ENCODE peak calls at places on chromosome 12, in nine cellular contexts. One of them, this sample, is unnamed.

GRCh38 chr12:71871116-71871515 is 31.6 kb downstream of the TBC1D15 start:
- DNase-seq in tibial nerve: no peak
- DNase-seq in A549: no peak
- DNase-seq in ovary: no peak
- DNase-seq in H1: no peak
- DNase-seq in transverse colon: no peak
- DNase-seq in GM12878: no peak
- DNase-seq in suprapubic skin: no peak
- DNase-seq in upper lobe of left lung: no peak
- DNase-seq in this sample: no peak

GRCh38 chr12:130970165-130970907 is 16.6 kb downstream of the ADGRD1 start:
- DNase-seq in tibial nerve: peak; percentile 7
- DNase-seq in A549: no peak
- DNase-seq in ovary: no peak
- DNase-seq in H1: no peak
- DNase-seq in transverse colon: no peak
- DNase-seq in GM12878: peak; percentile 68
- DNase-seq in suprapubic skin: no peak
- DNase-seq in upper lobe of left lung: no peak
- DNase-seq in this sample: no peak

GRCh38 chr12:94558612-94559011 is 91.7 kb downstream of the TMCC3 start:
- DNase-seq in tibial nerve: no peak
- DNase-seq in A549: no peak
- DNase-seq in ovary: no peak
- DNase-seq in H1: no peak
- DNase-seq in transverse colon: no peak
- DNase-seq in GM12878: no peak
- DNase-seq in suprapubic skin: no peak
- DNase-seq in upper lobe of left lung: no peak
- DNase-seq in this sample: no peak

GRCh38 chr12:47021298-47021697 is 58.1 kb upstream of the PCED1B start:
- DNase-seq in tibial nerve: no peak
- DNase-seq in A549: peak; percentile 88
- DNase-seq in ovary: no peak
- DNase-seq in H1: no peak
- DNase-seq in transverse colon: no peak
- DNase-seq in GM12878: peak; percentile 11
- DNase-seq in suprapubic skin: no peak
- DNase-seq in upper lobe of left lung: no peak
- DNase-seq in this sample: no peak

GRCh38 chr12:120290541-120291312 is 976 bp downstream of the RNU4-2 start:
- DNase-seq in tibial nerve: no peak
- DNase-seq in A549: peak; percentile 74
- DNase-seq in ovary: peak; percentile 43
- DNase-seq in H1: peak; percentile 64
- DNase-seq in transverse colon: peak; percentile 38
- DNase-seq in GM12878: no peak
- DNase-seq in suprapubic skin: peak; percentile 65
- DNase-seq in upper lobe of left lung: no peak
- DNase-seq in this sample: peak; percentile 42

GRCh38 chr12:6938353-6939186 is 5.0 kb upstream of the RNU7-1 start:
- DNase-seq in tibial nerve: no peak
- DNase-seq in A549: no peak
- DNase-seq in ovary: peak; percentile 67
- DNase-seq in H1: no peak
- DNase-seq in transverse colon: no peak
- DNase-seq in GM12878: no peak
- DNase-seq in suprapubic skin: no peak
- DNase-seq in upper lobe of left lung: peak; percentile 86
- DNase-seq in this sample: no peak

GRCh38 chr12:128698573-128698972 is 125.2 kb downstream of the SLC15A4 start:
- DNase-seq in tibial nerve: no peak
- DNase-seq in A549: no peak
- DNase-seq in ovary: no peak
- DNase-seq in H1: no peak
- DNase-seq in transverse colon: no peak
- DNase-seq in GM12878: no peak
- DNase-seq in suprapubic skin: no peak
- DNase-seq in upper lobe of left lung: no peak
- DNase-seq in this sample: no peak

GRCh38 chr12:89636054-89636775 is 72.4 kb downstream of the ATP2B1 start:
- DNase-seq in tibial nerve: no peak
- DNase-seq in A549: peak; percentile 43
- DNase-seq in ovary: no peak
- DNase-seq in H1: no peak
- DNase-seq in transverse colon: no peak
- DNase-seq in GM12878: no peak
- DNase-seq in suprapubic skin: no peak
- DNase-seq in upper lobe of left lung: no peak
- DNase-seq in this sample: no peak

DNA sequence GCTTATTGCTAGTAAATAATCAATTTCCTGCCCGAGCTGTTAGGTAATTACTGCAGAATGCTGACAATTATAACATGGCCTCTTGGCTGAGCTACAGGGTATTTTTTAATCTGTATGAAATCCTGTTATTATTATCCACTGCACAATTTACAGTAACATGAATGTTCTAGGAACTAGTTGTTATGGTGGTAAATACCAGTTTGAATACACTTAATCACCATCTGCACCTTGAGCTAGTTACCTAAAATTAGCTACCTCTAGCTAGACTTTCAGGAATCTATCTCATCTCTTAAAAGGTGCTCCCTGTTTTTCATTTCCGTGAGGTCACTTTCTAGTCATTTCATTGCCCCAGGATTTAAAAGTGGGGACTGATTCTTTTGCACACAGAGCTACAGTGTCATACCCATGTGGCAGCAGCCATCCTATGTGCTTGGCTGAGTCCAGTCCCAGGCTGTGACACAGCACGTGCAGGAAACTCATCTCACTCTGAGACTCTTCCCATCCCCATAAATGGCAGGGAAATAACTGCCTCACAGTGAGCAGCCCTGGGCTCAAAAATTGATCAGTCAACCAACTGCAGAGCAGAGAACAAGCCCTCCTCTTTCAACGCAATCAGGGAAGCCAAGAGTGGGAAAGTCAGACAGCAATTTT is 37.6 kb downstream of the DCP1B start:
- DNase-seq in tibial nerve: no peak
- DNase-seq in A549: no peak
- DNase-seq in ovary: no peak
- DNase-seq in H1: no peak
- DNase-seq in transverse colon: no peak
- DNase-seq in GM12878: no peak
- DNase-seq in suprapubic skin: no peak
- DNase-seq in upper lobe of left lung: no peak
- DNase-seq in this sample: no peak
- TF ChIP-seq CTCF in tibial nerve: no peak
- TF ChIP-seq CTCF in A549: no peak
- TF ChIP-seq CTCF in ovary: no peak
- TF ChIP-seq CTCF in H1: no peak
- TF ChIP-seq CTCF in transverse colon: no peak
- TF ChIP-seq CTCF in GM12878: no peak
- TF ChIP-seq CTCF in suprapubic skin: no peak
- TF ChIP-seq CTCF in upper lobe of left lung: no peak
- TF ChIP-seq CTCF in this sample: no peak

GRCh38 chr12:34405286-34406227 is 383.3 kb downstream of the ALG10 start:
- DNase-seq in tibial nerve: peak; percentile 1
- DNase-seq in A549: no peak
- DNase-seq in ovary: peak; percentile 4
- DNase-seq in H1: peak; percentile 6
- DNase-seq in transverse colon: peak; percentile 3
- DNase-seq in GM12878: no peak
- DNase-seq in suprapubic skin: peak; percentile 38
- DNase-seq in upper lobe of left lung: peak; percentile 67
- DNase-seq in this sample: no peak

GRCh38 chr12:34406228-34406995 is 384.1 kb downstream of the ALG10 start:
- DNase-seq in tibial nerve: peak; percentile 4
- DNase-seq in A549: no peak
- DNase-seq in ovary: peak; percentile 3
- DNase-seq in H1: no peak
- DNase-seq in transverse colon: peak; percentile 1
- DNase-seq in GM12878: no peak
- DNase-seq in suprapubic skin: peak; percentile 41
- DNase-seq in upper lobe of left lung: peak; percentile 17
- DNase-seq in this sample: peak; percentile 16

GRCh38 chr12:34403706-34404376 is 381.5 kb downstream of the ALG10 start:
- DNase-seq in tibial nerve: peak; percentile 3
- DNase-seq in A549: no peak
- DNase-seq in ovary: peak; percentile 2
- DNase-seq in H1: peak; percentile 8
- DNase-seq in transverse colon: peak; percentile 4
- DNase-seq in GM12878: no peak
- DNase-seq in suprapubic skin: peak; percentile 25
- DNase-seq in upper lobe of left lung: peak; percentile 36
- DNase-seq in this sample: peak; percentile 17

GRCh38 chr12:34402899-34403705 is 380.8 kb downstream of the ALG10 start:
- DNase-seq in tibial nerve: peak; percentile 5
- DNase-seq in A549: no peak
- DNase-seq in ovary: peak; percentile 3
- DNase-seq in H1: peak; percentile 1
- DNase-seq in transverse colon: peak; percentile 3
- DNase-seq in GM12878: no peak
- DNase-seq in suprapubic skin: peak; percentile 51
- DNase-seq in upper lobe of left lung: peak; percentile 59
- DNase-seq in this sample: peak; percentile 16

DNA sequence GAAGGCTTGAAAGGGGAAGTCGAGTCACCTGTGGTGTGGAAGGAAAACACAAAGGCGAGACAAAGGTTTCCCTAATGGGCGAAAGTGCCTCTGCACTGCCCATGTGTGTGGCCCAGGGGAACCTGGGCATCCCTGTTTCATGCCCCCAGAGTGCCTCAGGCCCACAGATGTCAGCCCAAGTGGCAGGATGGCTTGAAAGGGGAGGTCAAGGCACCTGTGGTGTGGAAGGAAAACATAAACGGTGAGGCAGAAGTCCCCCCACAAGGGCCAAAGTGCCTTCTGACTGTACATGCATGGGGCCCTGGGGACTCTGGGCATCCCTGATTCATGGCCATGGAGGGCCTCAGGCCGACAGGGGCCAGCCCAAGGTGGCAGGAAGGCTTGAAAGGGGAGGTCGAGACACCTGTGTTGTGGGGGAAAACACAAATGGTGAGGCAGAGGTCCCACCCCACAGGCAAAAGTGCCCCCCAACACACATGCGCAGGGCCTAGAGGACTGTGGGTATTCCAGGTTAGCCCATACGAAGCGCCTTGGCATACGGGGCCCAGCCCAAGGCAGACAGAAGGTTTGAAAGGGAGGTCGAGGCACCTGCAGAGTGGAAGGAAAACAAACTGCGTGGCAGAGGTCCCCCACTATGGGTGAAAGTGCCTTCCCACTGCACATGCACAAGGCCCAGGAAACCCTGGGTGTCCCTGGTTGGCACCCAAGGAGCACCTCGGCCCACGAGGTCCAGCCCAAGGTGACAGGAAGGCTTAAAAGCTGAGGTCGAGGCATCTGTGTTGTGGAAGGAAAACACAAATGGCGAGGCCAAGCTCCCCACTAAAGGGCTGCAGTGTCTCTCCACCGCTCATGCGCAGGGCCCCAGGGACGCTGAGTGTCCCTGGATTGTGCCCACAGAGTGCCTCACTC is 382.3 kb downstream of the ALG10 start:
- DNase-seq in tibial nerve: peak; percentile 1
- DNase-seq in A549: no peak
- DNase-seq in ovary: peak; percentile 1
- DNase-seq in H1: peak; percentile 2
- DNase-seq in transverse colon: peak; percentile 1
- DNase-seq in GM12878: no peak
- DNase-seq in suprapubic skin: peak; percentile 24
- DNase-seq in upper lobe of left lung: peak; percentile 5
- DNase-seq in this sample: peak; percentile 15
- H3K9me3 ChIP-seq in tibial nerve: no peaks in the 10 kb centered on the region
- H3K9me3 ChIP-seq in A549: peaks cover 12% of the 10 kb centered on the region
- H3K9me3 ChIP-seq in ovary: peaks cover 9% of the 10 kb centered on the region
- H3K9me3 ChIP-seq in H1: peaks cover 93% of the 10 kb centered on the region
- H3K9me3 ChIP-seq in transverse colon: peaks cover 76% of the 10 kb centered on the region
- H3K9me3 ChIP-seq in GM12878: no peaks in the 10 kb centered on the region
- H3K9me3 ChIP-seq in suprapubic skin: peaks cover 79% of the 10 kb centered on the region
- H3K9me3 ChIP-seq in upper lobe of left lung: peaks cover 12% of the 10 kb centered on the region
- H3K9me3 ChIP-seq in this sample: peaks cover 91% of the 10 kb centered on the region

GRCh38 chr12:66594688-66595087 is 84.2 kb downstream of the GRIP1 start:
- DNase-seq in tibial nerve: no peak
- DNase-seq in A549: no peak
- DNase-seq in ovary: no peak
- DNase-seq in H1: no peak
- DNase-seq in transverse colon: no peak
- DNase-seq in GM12878: no peak
- DNase-seq in suprapubic skin: no peak
- DNase-seq in upper lobe of left lung: no peak
- DNase-seq in this sample: no peak
- TF ChIP-seq EP300 in tibial nerve: no peak
- TF ChIP-seq EP300 in A549: no peak
- TF ChIP-seq EP300 in ovary: no peak
- TF ChIP-seq EP300 in H1: no peak
- TF ChIP-seq EP300 in transverse colon: no peak
- TF ChIP-seq EP300 in GM12878: no peak
- TF ChIP-seq EP300 in suprapubic skin: no peak
- TF ChIP-seq EP300 in upper lobe of left lung: no peak
- TF ChIP-seq EP300 in this sample: no peak

GRCh38 chr12:55955344-55955743 is 10.5 kb downstream of the PMEL start:
- DNase-seq in tibial nerve: no peak
- DNase-seq in A549: no peak
- DNase-seq in ovary: no peak
- DNase-seq in H1: no peak
- DNase-seq in transverse colon: no peak
- DNase-seq in GM12878: no peak
- DNase-seq in suprapubic skin: no peak
- DNase-seq in upper lobe of left lung: peak; percentile 51
- DNase-seq in this sample: no peak

GRCh38 chr12:55957106-55957859 is 8.6 kb downstream of the PMEL start:
- DNase-seq in tibial nerve: no peak
- DNase-seq in A549: no peak
- DNase-seq in ovary: no peak
- DNase-seq in H1: no peak
- DNase-seq in transverse colon: peak; percentile 58
- DNase-seq in GM12878: no peak
- DNase-seq in suprapubic skin: no peak
- DNase-seq in upper lobe of left lung: no peak
- DNase-seq in this sample: peak; percentile 79

DNA sequence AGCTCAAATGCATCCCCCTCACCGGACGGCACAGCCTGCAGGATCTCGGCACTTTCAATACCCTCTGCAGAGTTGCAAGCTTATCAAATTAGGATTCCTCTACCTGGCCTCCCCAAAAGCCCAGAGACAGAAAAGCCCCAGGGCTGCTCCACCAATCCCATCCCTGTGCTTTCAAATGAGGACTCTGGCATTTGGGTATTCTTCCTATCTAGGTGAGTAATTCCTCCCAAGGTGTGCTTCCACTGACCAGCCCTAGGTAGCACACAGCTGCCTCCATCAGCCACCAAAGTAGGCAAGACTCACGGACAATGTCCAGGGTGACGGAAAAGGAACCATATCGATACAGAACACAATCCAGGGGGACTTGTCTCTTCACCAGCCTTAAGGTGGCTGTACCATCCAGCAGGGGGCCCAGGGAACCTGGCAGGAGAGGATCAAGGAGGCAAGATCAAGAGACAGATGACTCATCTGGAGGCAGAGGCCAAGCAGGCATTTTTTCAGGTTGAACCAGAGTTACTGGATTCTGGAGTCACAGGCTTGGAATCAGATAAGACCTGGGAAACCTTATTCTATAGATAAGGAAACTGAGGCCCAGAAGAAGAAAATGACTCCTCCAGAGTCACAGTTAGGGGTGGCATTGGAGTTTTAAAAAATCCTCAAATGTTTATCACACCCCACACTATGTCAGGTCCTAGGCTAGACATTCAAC is 9.9 kb downstream of the PMEL start:
- DNase-seq in tibial nerve: no peak
- DNase-seq in A549: peak; percentile 81
- DNase-seq in ovary: no peak
- DNase-seq in H1: no peak
- DNase-seq in transverse colon: peak; percentile 27
- DNase-seq in GM12878: no peak
- DNase-seq in suprapubic skin: no peak
- DNase-seq in upper lobe of left lung: no peak
- DNase-seq in this sample: peak; percentile 32
- TF ChIP-seq CTCF in tibial nerve: peak; percentile 13
- TF ChIP-seq CTCF in A549: peak; percentile 49
- TF ChIP-seq CTCF in ovary: no peak
- TF ChIP-seq CTCF in H1: no peak
- TF ChIP-seq CTCF in transverse colon: no peak
- TF ChIP-seq CTCF in GM12878: peak; percentile 42
- TF ChIP-seq CTCF in suprapubic skin: peak; percentile 43
- TF ChIP-seq CTCF in upper lobe of left lung: no peak
- TF ChIP-seq CTCF in this sample: no peak